ENCODE peak calls at places on chromosome 5, in seven cellular contexts. C is hepatocyte, V is OCI-LY7, L is DND-41, I is GM23248, K is GM23338, J is HCT116. S is an unnamed sample.

GRCh38 chr5:176535655-176536131 is 1.5 kb downstream of the RNF44 start:
- DNase-seq in C (no peak), V (peak), L (peak), I (peak), K (no peak), J (no peak), S (peak)

GRCh38 chr5:128815201-128815600 is 150.1 kb upstream of the SLC27A6 start:
- DNase-seq in C (no peak), V (no peak), L (no peak), I (no peak), K (peak), J (no peak), S (no peak)

GRCh38 chr5:172421-172820 is 18.9 kb upstream of the LRRC14B start:
- DNase-seq in C (no peak), V (no peak), L (no peak), I (no peak), K (no peak), J (no peak), S (no peak)

GRCh38 chr5:146852089-146852488 is 26.5 kb downstream of the PPP2R2B start:
- DNase-seq in C (no peak), V (no peak), L (no peak), I (no peak), K (peak), J (no peak), S (no peak)

GRCh38 chr5:142873831-142874230 is 103.7 kb downstream of the ARHGAP26 start:
- DNase-seq in C (no peak), V (no peak), L (no peak), I (no peak), K (no peak), J (no peak), S (no peak)

GRCh38 chr5:1096792-1097191 is 15.1 kb downstream of the SLC12A7 start:
- DNase-seq in C (no peak), V (no peak), L (no peak), I (no peak), K (no peak), J (no peak), S (no peak)

GRCh38 chr5:56422060-56422762 is 189.1 kb upstream of the ANKRD55 start:
- DNase-seq in C (peak), V (no peak), L (no peak), I (no peak), K (no peak), J (peak), S (no peak)

GRCh38 chr5:177455036-177455660 is 8.5 kb downstream of the PRR7 start:
- DNase-seq in C (peak), V (peak), L (peak), I (peak), K (peak), J (peak), S (peak)

GRCh38 chr5:54881286-54882005 is 103.9 kb downstream of the ESM1 start:
- DNase-seq in C (no peak), V (no peak), L (no peak), I (no peak), K (no peak), J (no peak), S (no peak)

GRCh38 chr5:152568101-152568500 is 163.0 kb upstream of the NMUR2 start:
- DNase-seq in C (no peak), V (no peak), L (no peak), I (no peak), K (no peak), J (no peak), S (no peak)

GRCh38 chr5:154117050-154117449 is 73.5 kb upstream of the GALNT10 start:
- DNase-seq in C (no peak), V (no peak), L (no peak), I (no peak), K (no peak), J (no peak), S (no peak)

GRCh38 chr5:32827981-32828380 is 116.9 kb downstream of the NPR3 start:
- DNase-seq in C (no peak), V (no peak), L (no peak), I (peak), K (no peak), J (no peak), S (no peak)

GRCh38 chr5:33588654-33589372 is 148.0 kb downstream of the TARS1 start:
- DNase-seq in C (peak), V (peak), L (peak), I (no peak), K (peak), J (peak), S (peak)

GRCh38 chr5:65027149-65027548 is 258.4 kb downstream of the CWC27 start:
- DNase-seq in C (no peak), V (peak), L (peak), I (no peak), K (no peak), J (no peak), S (no peak)

GRCh38 chr5:6321078-6321477 is 57.3 kb downstream of the MED10 start:
- DNase-seq in C (no peak), V (no peak), L (no peak), I (no peak), K (no peak), J (no peak), S (no peak)

GRCh38 chr5:180441577-180441976 is 52.6 kb upstream of the CNOT6 start:
- DNase-seq in C (no peak), V (no peak), L (no peak), I (no peak), K (peak), J (no peak), S (no peak)

GRCh38 chr5:131394128-131394527 is 130.3 kb downstream of the CDC42SE2 start:
- DNase-seq in C (peak), V (no peak), L (no peak), I (no peak), K (no peak), J (no peak), S (no peak)

GRCh38 chr5:172855597-172856292 is 21.7 kb downstream of the ERGIC1 start:
- DNase-seq in C (no peak), V (no peak), L (no peak), I (peak), K (no peak), J (no peak), S (no peak)

DNA sequence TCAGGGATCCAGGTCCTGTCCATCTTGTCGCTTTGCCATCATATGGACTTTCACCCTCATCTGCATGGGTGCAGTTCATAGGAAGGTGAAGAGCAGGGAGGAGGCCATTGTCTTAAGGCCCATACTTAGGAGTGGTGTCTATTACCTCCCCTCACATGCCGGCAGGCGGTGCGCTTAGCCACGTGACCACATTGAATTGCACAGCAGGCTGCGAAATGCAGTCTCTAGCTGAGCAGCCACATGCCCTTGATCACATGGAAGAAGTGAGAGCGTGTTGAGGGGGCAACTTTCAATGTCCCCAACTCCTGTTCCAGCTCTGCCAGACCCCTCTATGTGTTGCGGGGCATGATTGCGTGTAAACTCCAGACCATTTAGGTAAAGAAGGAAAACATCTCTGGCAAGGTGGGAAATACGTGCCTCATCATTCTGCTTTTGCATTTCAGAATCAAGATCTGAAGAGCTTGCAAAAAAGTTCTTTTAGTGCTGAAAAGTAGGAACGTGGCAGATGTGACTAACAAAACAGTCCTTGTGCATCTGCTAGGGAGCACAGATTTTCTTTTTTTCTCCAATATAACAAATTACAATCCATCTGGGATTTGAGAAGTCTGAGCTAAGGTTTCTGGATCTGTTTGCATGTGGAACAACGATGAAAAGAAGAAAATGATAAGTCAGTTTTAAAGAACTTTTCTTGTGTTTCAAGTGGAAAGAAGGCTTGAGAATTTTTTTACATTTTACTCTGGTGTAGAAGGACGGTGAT is 34.4 kb downstream of the ROPN1L start:
- DNase-seq in C (no peak), V (no peak), L (no peak), I (no peak), K (no peak), J (no peak), S (no peak)
- H3K4me2 ChIP-seq in C (no peak), V (no peak), L (no peak), I (no peak), K (no peak), J (no peak), S (no peak)

GRCh38 chr5:17094830-17095229 is 122.6 kb upstream of the BASP1 start:
- DNase-seq in C (peak), V (no peak), L (no peak), I (peak), K (no peak), J (no peak), S (no peak)

GRCh38 chr5:17099946-17100345 is 117.5 kb upstream of the BASP1 start:
- DNase-seq in C (no peak), V (no peak), L (no peak), I (no peak), K (no peak), J (no peak), S (no peak)

GRCh38 chr5:17096975-17097695 is 120.3 kb upstream of the BASP1 start:
- DNase-seq in C (peak), V (no peak), L (no peak), I (no peak), K (peak), J (no peak), S (no peak)
- H3K4me2 ChIP-seq in C (no peak), V (no peak), L (no peak), I (no peak), K (peak), J (no peak), S (no peak)

GRCh38 chr5:160837211-160837610 is 14.8 kb downstream of the ATP10B start:
- DNase-seq in C (no peak), V (no peak), L (no peak), I (no peak), K (no peak), J (no peak), S (no peak)

GRCh38 chr5:160833806-160834205 is 18.2 kb downstream of the ATP10B start:
- DNase-seq in C (no peak), V (no peak), L (no peak), I (no peak), K (no peak), J (no peak), S (no peak)

GRCh38 chr5:160837749-160838593 is 14.0 kb downstream of the ATP10B start:
- DNase-seq in C (no peak), V (no peak), L (no peak), I (peak), K (no peak), J (no peak), S (no peak)

GRCh38 chr5:160835376-160835775 is 16.6 kb downstream of the ATP10B start:
- DNase-seq in C (no peak), V (no peak), L (no peak), I (no peak), K (no peak), J (no peak), S (no peak)

GRCh38 chr5:160835818-160836528 is 16.0 kb downstream of the ATP10B start:
- DNase-seq in C (no peak), V (no peak), L (no peak), I (no peak), K (no peak), J (no peak), S (no peak)
- H3K4me2 ChIP-seq in C (no peak), V (no peak), L (no peak), I (no peak), K (no peak), J (no peak), S (no peak)

GRCh38 chr5:110054240-110054639 is 364.5 kb downstream of the MAN2A1 start:
- DNase-seq in C (peak), V (peak), L (peak), I (peak), K (peak), J (peak), S (peak)
- H3K4me2 ChIP-seq in C (no peak), V (peak), L (peak), I (no peak), K (no peak), J (no peak), S (no peak)

GRCh38 chr5:59064256-59064655 is 481.4 kb downstream of the RAB3C start:
- DNase-seq in C (no peak), V (no peak), L (no peak), I (no peak), K (no peak), J (no peak), S (no peak)
- H3K4me2 ChIP-seq in C (no peak), V (no peak), L (no peak), I (no peak), K (no peak), J (no peak), S (no peak)

DNA sequence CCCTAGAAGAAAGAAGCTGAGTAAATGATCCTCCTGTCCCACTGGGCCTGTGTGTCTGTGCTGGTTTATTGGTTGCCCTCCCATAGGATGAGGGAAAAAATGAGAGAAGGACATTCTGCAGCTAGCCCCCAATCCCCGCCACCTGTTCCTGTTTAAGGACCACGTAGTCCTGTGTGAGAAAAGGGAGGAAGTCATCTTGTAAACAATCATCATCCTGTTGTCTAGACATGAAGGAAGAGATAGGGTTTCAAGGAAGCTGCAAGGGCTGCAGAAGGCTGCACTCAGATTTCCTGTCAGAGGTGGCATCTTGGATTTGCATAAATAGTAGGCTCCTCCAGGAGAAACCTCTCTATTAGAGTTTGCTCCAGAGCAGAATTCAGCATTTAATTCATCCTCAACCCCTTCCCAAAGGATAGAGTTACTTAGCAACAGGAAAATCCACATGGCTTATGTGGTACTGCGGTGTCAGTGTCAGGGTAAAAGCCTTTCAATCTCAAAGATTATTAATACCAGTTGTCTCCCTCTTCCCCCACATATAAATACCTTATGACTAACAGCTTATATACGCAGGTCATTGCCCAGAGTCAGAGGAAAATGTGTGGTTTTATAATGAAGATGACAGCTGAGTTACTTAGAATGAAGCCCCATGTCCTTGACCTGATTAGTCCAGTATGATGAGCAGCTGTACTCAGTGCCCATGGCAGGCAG is 4.6 kb upstream of the DNAJC18 start:
- DNase-seq in C (no peak), V (peak), L (no peak), I (peak), K (no peak), J (no peak), S (no peak)
- H3K4me2 ChIP-seq in C (no peak), V (peak), L (no peak), I (peak), K (no peak), J (peak), S (no peak)

S was measured in Karpas-422.